ENCODE peak calls at places on chromosomes 2 and 18, in five cellular contexts. One of them, this sample, is unnamed.

GRCh38 chr2:27407798-27408491 is 1.4 kb downstream of the PPM1G start:
- DNase-seq in adipocyte: peak; percentile 80
- DNase-seq in pancreas: no peak
- DNase-seq in gastrocnemius medialis: no peak
- DNase-seq in CD8-positive, alpha-beta T cell: no peak
- DNase-seq in this sample: no peak

GRCh38 chr2:158392683-158393082 is 63.9 kb downstream of the CCDC148 start:
- DNase-seq in adipocyte: no peak
- DNase-seq in gastrocnemius medialis: no peak
- DNase-seq in CD8-positive, alpha-beta T cell: no peak
- DNase-seq in pancreas: no peak
- DNase-seq in this sample: no peak

GRCh38 chr2:36672199-36672598 is 24.3 kb upstream of the VIT start:
- DNase-seq in adipocyte: peak; percentile 74
- DNase-seq in gastrocnemius medialis: no peak
- DNase-seq in pancreas: no peak
- DNase-seq in CD8-positive, alpha-beta T cell: no peak
- DNase-seq in this sample: no peak

GRCh38 chr2:24214880-24215279 is 40.0 kb downstream of the FAM228A start:
- DNase-seq in CD8-positive, alpha-beta T cell: no peak
- DNase-seq in pancreas: no peak
- DNase-seq in gastrocnemius medialis: no peak
- DNase-seq in adipocyte: no peak
- DNase-seq in this sample: no peak

GRCh38 chr2:6215053-6215452 is 522.9 kb downstream of the SOX11 start:
- DNase-seq in adipocyte: no peak
- DNase-seq in CD8-positive, alpha-beta T cell: no peak
- DNase-seq in pancreas: no peak
- DNase-seq in gastrocnemius medialis: no peak
- DNase-seq in this sample: no peak

GRCh38 chr2:5064687-5065086 is 627.5 kb upstream of the SOX11 start:
- DNase-seq in adipocyte: no peak
- DNase-seq in gastrocnemius medialis: no peak
- DNase-seq in pancreas: no peak
- DNase-seq in CD8-positive, alpha-beta T cell: no peak
- DNase-seq in this sample: no peak

GRCh38 chr2:134764164-134764563 is 45.4 kb upstream of the TMEM163 start:
- DNase-seq in pancreas: no peak
- DNase-seq in CD8-positive, alpha-beta T cell: no peak
- DNase-seq in adipocyte: no peak
- DNase-seq in gastrocnemius medialis: no peak
- DNase-seq in this sample: no peak

GRCh38 chr2:188016917-188017316 is 274.8 kb upstream of the GULP1 start:
- DNase-seq in gastrocnemius medialis: no peak
- DNase-seq in pancreas: no peak
- DNase-seq in CD8-positive, alpha-beta T cell: no peak
- DNase-seq in adipocyte: no peak
- DNase-seq in this sample: no peak

GRCh38 chr2:28658369-28658768 is 93.3 kb upstream of the PPP1CB start:
- DNase-seq in gastrocnemius medialis: no peak
- DNase-seq in pancreas: no peak
- DNase-seq in CD8-positive, alpha-beta T cell: no peak
- DNase-seq in adipocyte: peak; percentile 81
- DNase-seq in this sample: peak; percentile 50

GRCh38 chr18:46711444-46711863 is 45.4 kb downstream of the ST8SIA5 start:
- DNase-seq in gastrocnemius medialis: peak; percentile 77
- DNase-seq in CD8-positive, alpha-beta T cell: no peak
- DNase-seq in pancreas: no peak
- DNase-seq in adipocyte: no peak
- DNase-seq in this sample: no peak

GRCh38 chr2:142218471-142218870 is 87.7 kb upstream of the LRP1B start:
- DNase-seq in adipocyte: no peak
- DNase-seq in pancreas: no peak
- DNase-seq in CD8-positive, alpha-beta T cell: no peak
- DNase-seq in gastrocnemius medialis: no peak
- DNase-seq in this sample: no peak

GRCh38 chr18:51195086-51195601 is 2.3 kb downstream of the MEX3C start:
- DNase-seq in CD8-positive, alpha-beta T cell: no peak
- DNase-seq in gastrocnemius medialis: no peak
- DNase-seq in pancreas: no peak
- DNase-seq in adipocyte: peak; percentile 63
- DNase-seq in this sample: no peak

GRCh38 chr2:85926931-85927527 is 38.2 kb upstream of the ST3GAL5 start:
- DNase-seq in pancreas: no peak
- DNase-seq in gastrocnemius medialis: no peak
- DNase-seq in CD8-positive, alpha-beta T cell: no peak
- DNase-seq in adipocyte: peak; percentile 37
- DNase-seq in this sample: no peak

GRCh38 chr18:26483633-26484032 is 64.7 kb downstream of the KCTD1 start:
- DNase-seq in CD8-positive, alpha-beta T cell: no peak
- DNase-seq in pancreas: no peak
- DNase-seq in adipocyte: no peak
- DNase-seq in gastrocnemius medialis: no peak
- DNase-seq in this sample: no peak

GRCh38 chr2:217948897-217949296 is 53.9 kb downstream of the TNS1 start:
- DNase-seq in adipocyte: no peak
- DNase-seq in pancreas: no peak
- DNase-seq in gastrocnemius medialis: no peak
- DNase-seq in CD8-positive, alpha-beta T cell: no peak
- DNase-seq in this sample: no peak

GRCh38 chr2:209049608-209050007 is 374.2 kb upstream of the MAP2 start:
- DNase-seq in gastrocnemius medialis: no peak
- DNase-seq in pancreas: no peak
- DNase-seq in adipocyte: no peak
- DNase-seq in CD8-positive, alpha-beta T cell: no peak
- DNase-seq in this sample: no peak

GRCh38 chr2:96090527-96090926 is 25.8 kb downstream of the ADRA2B start:
- DNase-seq in CD8-positive, alpha-beta T cell: no peak
- DNase-seq in adipocyte: no peak
- DNase-seq in pancreas: no peak
- DNase-seq in gastrocnemius medialis: no peak
- DNase-seq in this sample: no peak

GRCh38 chr2:192151848-192152247 is 42.9 kb downstream of the TMEFF2 start:
- DNase-seq in CD8-positive, alpha-beta T cell: no peak
- DNase-seq in pancreas: no peak
- DNase-seq in gastrocnemius medialis: no peak
- DNase-seq in adipocyte: no peak
- DNase-seq in this sample: peak; percentile 9

GRCh38 chr2:217902281-217903141 is 100.3 kb downstream of the TNS1 start:
- DNase-seq in pancreas: peak; percentile 82
- DNase-seq in adipocyte: peak; percentile 23
- DNase-seq in CD8-positive, alpha-beta T cell: no peak
- DNase-seq in gastrocnemius medialis: peak; percentile 94
- DNase-seq in this sample: peak; percentile 33

GRCh38 chr2:184814428-184814827 is 216.1 kb downstream of the ZNF804A start:
- DNase-seq in adipocyte: no peak
- DNase-seq in pancreas: no peak
- DNase-seq in gastrocnemius medialis: no peak
- DNase-seq in CD8-positive, alpha-beta T cell: no peak
- DNase-seq in this sample: no peak

GRCh38 chr18:70380915-70381896 is 92.4 kb downstream of the SOCS6 start:
- DNase-seq in CD8-positive, alpha-beta T cell: no peak
- DNase-seq in gastrocnemius medialis: no peak
- DNase-seq in adipocyte: no peak
- DNase-seq in pancreas: peak; percentile 51
- DNase-seq in this sample: no peak

GRCh38 chr2:170597705-170598420 is 117.3 kb upstream of the SP5 start:
- DNase-seq in adipocyte: peak; percentile 2
- DNase-seq in pancreas: no peak
- DNase-seq in CD8-positive, alpha-beta T cell: no peak
- DNase-seq in gastrocnemius medialis: no peak
- DNase-seq in this sample: no peak

GRCh38 chr2:47521666-47522285 is 118.8 kb downstream of the MSH2 start:
- DNase-seq in pancreas: no peak
- DNase-seq in CD8-positive, alpha-beta T cell: no peak
- DNase-seq in gastrocnemius medialis: no peak
- DNase-seq in adipocyte: no peak
- DNase-seq in this sample: no peak

GRCh38 chr2:137948894-137949293 is 15.4 kb upstream of the HNMT start:
- DNase-seq in CD8-positive, alpha-beta T cell: no peak
- DNase-seq in adipocyte: no peak
- DNase-seq in gastrocnemius medialis: no peak
- DNase-seq in pancreas: no peak
- DNase-seq in this sample: no peak

GRCh38 chr2:30266051-30266621 is 34.8 kb downstream of the LBH start:
- DNase-seq in pancreas: no peak
- DNase-seq in CD8-positive, alpha-beta T cell: peak; percentile 49
- DNase-seq in gastrocnemius medialis: no peak
- DNase-seq in adipocyte: no peak
- DNase-seq in this sample: peak; percentile 13

GRCh38 chr2:1742300-1742679 is 2.0 kb downstream of the PXDN start:
- DNase-seq in pancreas: no peak
- DNase-seq in adipocyte: no peak
- DNase-seq in CD8-positive, alpha-beta T cell: no peak
- DNase-seq in gastrocnemius medialis: no peak
- DNase-seq in this sample: no peak

GRCh38 chr18:58536534-58537271 is 92.2 kb downstream of the ALPK2 start:
- DNase-seq in adipocyte: no peak
- DNase-seq in pancreas: no peak
- DNase-seq in CD8-positive, alpha-beta T cell: no peak
- DNase-seq in gastrocnemius medialis: no peak
- DNase-seq in this sample: no peak

GRCh38 chr18:50879302-50880107 is 587 bp downstream of the ME2 start:
- DNase-seq in pancreas: no peak
- DNase-seq in CD8-positive, alpha-beta T cell: peak; percentile 6
- DNase-seq in gastrocnemius medialis: no peak
- DNase-seq in adipocyte: no peak
- DNase-seq in this sample: peak; percentile 42

GRCh38 chr2:52465267-52465666 is 1302.3 kb upstream of the CHAC2 start:
- DNase-seq in gastrocnemius medialis: no peak
- DNase-seq in CD8-positive, alpha-beta T cell: no peak
- DNase-seq in pancreas: no peak
- DNase-seq in adipocyte: peak; percentile 35
- DNase-seq in this sample: no peak

GRCh38 chr18:78129260-78129659 is 850.4 kb upstream of the SALL3 start:
- DNase-seq in CD8-positive, alpha-beta T cell: no peak
- DNase-seq in gastrocnemius medialis: no peak
- DNase-seq in pancreas: no peak
- DNase-seq in adipocyte: no peak
- DNase-seq in this sample: no peak

DNA sequence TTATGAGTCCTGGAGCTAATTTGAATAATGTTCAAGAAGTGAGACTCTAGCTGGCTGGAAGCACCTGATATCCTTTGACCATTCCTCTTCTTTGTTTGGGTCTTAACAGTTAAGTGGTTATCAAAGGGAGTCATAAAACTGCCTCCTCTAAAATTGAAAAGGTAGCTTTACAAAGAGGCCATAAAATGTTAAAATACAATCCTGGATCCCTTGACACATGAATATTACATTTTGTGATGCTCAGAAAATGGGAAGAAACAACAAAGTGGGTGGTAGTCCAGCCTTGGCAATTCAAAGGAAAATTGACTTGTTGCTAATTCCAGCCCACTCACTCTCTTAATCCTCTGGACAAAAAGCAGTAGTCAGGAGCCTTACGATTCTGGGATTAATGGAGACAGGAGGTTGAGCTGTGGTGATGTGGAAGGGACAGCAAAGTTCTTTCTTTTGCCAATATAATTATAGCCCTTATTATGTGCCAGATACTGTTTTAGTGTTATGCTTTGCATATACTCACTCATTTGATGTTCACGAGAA is 339.2 kb downstream of the PDE11A start:
- DNase-seq in adipocyte: no peak
- DNase-seq in pancreas: no peak
- DNase-seq in CD8-positive, alpha-beta T cell: no peak
- DNase-seq in gastrocnemius medialis: no peak
- DNase-seq in this sample: no peak
- H3K27me3 ChIP-seq in adipocyte: peaks cover 7% of the 10 kb centered on the region
- H3K27me3 ChIP-seq in pancreas: peaks cover 8% of the 10 kb centered on the region
- H3K27me3 ChIP-seq in CD8-positive, alpha-beta T cell: no peaks in the 10 kb centered on the region
- H3K27me3 ChIP-seq in gastrocnemius medialis: no peaks in the 10 kb centered on the region
- H3K27me3 ChIP-seq in this sample: peaks cover 5% of the 10 kb centered on the region

DNA sequence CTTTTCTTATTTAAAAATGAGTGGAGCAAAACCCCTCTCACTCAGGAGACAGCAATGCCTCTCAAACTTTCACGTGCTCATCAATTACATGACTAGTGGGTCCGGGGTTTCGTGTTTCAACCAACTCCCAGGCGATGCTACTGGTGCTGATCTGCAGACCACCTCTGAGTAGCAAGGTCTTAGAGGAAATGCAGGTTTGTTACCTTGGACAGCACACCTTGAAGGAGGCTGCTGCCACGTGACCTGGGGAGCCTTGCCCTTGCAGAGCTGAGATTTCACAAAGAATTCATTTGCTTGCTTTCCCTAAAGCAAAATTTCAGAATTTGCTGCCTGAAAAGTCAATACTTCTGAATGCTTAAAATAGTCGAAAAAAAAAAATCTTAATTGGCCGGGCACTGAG is 32.4 kb downstream of the SMIM21 start:
- DNase-seq in pancreas: no peak
- DNase-seq in CD8-positive, alpha-beta T cell: no peak
- DNase-seq in adipocyte: no peak
- DNase-seq in gastrocnemius medialis: no peak
- DNase-seq in this sample: no peak
- H3K27me3 ChIP-seq in pancreas: no peaks in the 10 kb centered on the region
- H3K27me3 ChIP-seq in CD8-positive, alpha-beta T cell: no peaks in the 10 kb centered on the region
- H3K27me3 ChIP-seq in adipocyte: peaks cover 21% of the 10 kb centered on the region
- H3K27me3 ChIP-seq in gastrocnemius medialis: no peaks in the 10 kb centered on the region
- H3K27me3 ChIP-seq in this sample: no peaks in the 10 kb centered on the region

DNA sequence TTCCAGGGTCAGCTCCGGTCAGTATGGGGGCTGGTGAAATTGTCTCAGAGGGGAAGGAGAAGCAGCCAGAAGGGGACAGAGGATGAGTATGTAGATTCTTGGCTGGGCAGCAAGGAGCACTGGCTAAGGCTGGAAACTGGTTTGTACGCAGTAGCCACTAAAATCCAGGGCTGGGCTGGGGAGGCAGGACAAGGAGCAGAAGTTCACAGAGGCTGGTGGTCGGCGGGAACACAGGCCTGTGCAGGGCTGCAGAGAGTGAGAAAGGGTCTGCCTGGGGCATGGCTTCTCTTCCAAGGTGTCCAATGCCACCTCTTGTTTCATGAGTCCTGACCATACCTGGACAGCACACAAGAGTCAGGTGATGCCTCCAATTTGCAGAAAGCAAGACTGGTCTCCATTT is 94.4 kb upstream of the HDAC4 start:
- DNase-seq in pancreas: no peak
- DNase-seq in gastrocnemius medialis: no peak
- DNase-seq in CD8-positive, alpha-beta T cell: no peak
- DNase-seq in adipocyte: no peak
- DNase-seq in this sample: no peak
- H3K27me3 ChIP-seq in pancreas: no peaks in the 10 kb centered on the region
- H3K27me3 ChIP-seq in gastrocnemius medialis: no peaks in the 10 kb centered on the region
- H3K27me3 ChIP-seq in CD8-positive, alpha-beta T cell: no peaks in the 10 kb centered on the region
- H3K27me3 ChIP-seq in adipocyte: peaks cover 65% of the 10 kb centered on the region
- H3K27me3 ChIP-seq in this sample: no peaks in the 10 kb centered on the region

GRCh38 chr2:25323612-25324189 is 18.0 kb downstream of the DNMT3A start:
- DNase-seq in CD8-positive, alpha-beta T cell: no peak
- DNase-seq in adipocyte: no peak
- DNase-seq in pancreas: no peak
- DNase-seq in gastrocnemius medialis: no peak
- DNase-seq in this sample: no peak
- H3K27me3 ChIP-seq in CD8-positive, alpha-beta T cell: no peaks in the 10 kb centered on the region
- H3K27me3 ChIP-seq in adipocyte: no peaks in the 10 kb centered on the region
- H3K27me3 ChIP-seq in pancreas: no peaks in the 10 kb centered on the region
- H3K27me3 ChIP-seq in gastrocnemius medialis: no peaks in the 10 kb centered on the region
- H3K27me3 ChIP-seq in this sample: no peaks in the 10 kb centered on the region

GRCh38 chr18:36283448-36283847 is 14.1 kb upstream of the FHOD3 start:
- DNase-seq in adipocyte: no peak
- DNase-seq in gastrocnemius medialis: no peak
- DNase-seq in pancreas: no peak
- DNase-seq in CD8-positive, alpha-beta T cell: no peak
- DNase-seq in this sample: no peak
- H3K27me3 ChIP-seq in adipocyte: no peaks in the 10 kb centered on the region
- H3K27me3 ChIP-seq in gastrocnemius medialis: no peaks in the 10 kb centered on the region
- H3K27me3 ChIP-seq in pancreas: no peaks in the 10 kb centered on the region
- H3K27me3 ChIP-seq in CD8-positive, alpha-beta T cell: peaks cover 2% of the 10 kb centered on the region
- H3K27me3 ChIP-seq in this sample: no peaks in the 10 kb centered on the region

GRCh38 chr2:66433695-66433944 is 1.3 kb upstream of the MEIS1 start:
- DNase-seq in CD8-positive, alpha-beta T cell: no peak
- DNase-seq in gastrocnemius medialis: no peak
- DNase-seq in pancreas: no peak
- DNase-seq in adipocyte: no peak
- DNase-seq in this sample: no peak
- H3K27me3 ChIP-seq in CD8-positive, alpha-beta T cell: peaks cover 13% of the 10 kb centered on the region
- H3K27me3 ChIP-seq in gastrocnemius medialis: peaks cover 1% of the 10 kb centered on the region
- H3K27me3 ChIP-seq in pancreas: no peaks in the 10 kb centered on the region
- H3K27me3 ChIP-seq in adipocyte: no peaks in the 10 kb centered on the region
- H3K27me3 ChIP-seq in this sample: no peaks in the 10 kb centered on the region